ENCODE peak calls at places on chromosomes 4 and X, in five cellular contexts. Z is D341Med; O is activated B cell treated with CpG ODN at 0.5 μM for 24 hours; C is coronary artery; I is activated T-helper 2 cell treated with anti-CD3 and anti-CD28 coated beads, Interferon-gamma antibody, Interleukin-2, Interleukin-4, amounts not matched to agents 10 μg/mL and 5 μg/mL and 100 μg/mL, durations not matched to agents 14 hours and 24 hours and 36 hours. Q is an unnamed sample.

GRCh38 chr4:102809691-102810090 is 17.7 kb downstream of the UBE2D3 start:
- DNase-seq in Z (no peak), O (no peak), C (no peak), I (no peak), Q (no peak)

GRCh38 chrX:47146121-47146935 is 1.3 kb downstream of the RBM10 start:
- DNase-seq in Z (peak), O (no peak), C (no peak), I (no peak), Q (peak)

GRCh38 chr4:40710484-40711269 is 39.1 kb upstream of the NSUN7 start:
- DNase-seq in Z (no peak), O (no peak), C (no peak), I (no peak), Q (no peak)

GRCh38 chrX:108250654-108251579 is 159.3 kb downstream of the ATG4A start:
- DNase-seq in Z (no peak), O (no peak), C (no peak), I (no peak), Q (no peak)

GRCh38 chr4:86032476-86033022 is 327.3 kb downstream of the MAPK10 start:
- DNase-seq in Z (no peak), O (no peak), C (peak), I (no peak), Q (no peak)

GRCh38 chrX:72269671-72270251 is 7.3 kb downstream of the RPS4X start:
- DNase-seq in Z (no peak), O (no peak), C (no peak), I (peak), Q (no peak)

GRCh38 chr4:77819409-77819835 is 254 bp upstream of the CNOT6L start:
- DNase-seq in Z (peak), O (no peak), C (peak), I (no peak), Q (no peak)

GRCh38 chr4:16267639-16268038 is 41.4 kb upstream of the TAPT1 start:
- DNase-seq in Z (no peak), O (no peak), C (no peak), I (no peak), Q (no peak)

GRCh38 chr4:103673983-103674382 is 45.8 kb downstream of the TACR3 start:
- DNase-seq in Z (no peak), O (no peak), C (no peak), I (no peak), Q (no peak)

GRCh38 chr4:126265880-126266279 is 951.1 kb downstream of the FAT4 start:
- DNase-seq in Z (no peak), O (no peak), C (no peak), I (no peak), Q (no peak)

GRCh38 chr4:12697970-12698369 is 786.2 kb downstream of the RAB28 start:
- DNase-seq in Z (no peak), O (no peak), C (no peak), I (no peak), Q (no peak)

GRCh38 chrX:69024931-69025330 is 140.3 kb downstream of the PJA1 start:
- DNase-seq in Z (no peak), O (no peak), C (peak), I (no peak), Q (no peak)

GRCh38 chr4:7737752-7738457 is 201.8 kb downstream of the AFAP1 start:
- DNase-seq in Z (no peak), O (no peak), C (no peak), I (no peak), Q (no peak)

GRCh38 chr4:144732584-144733130 is 86.7 kb downstream of the HHIP start:
- DNase-seq in Z (no peak), O (no peak), C (no peak), I (no peak), Q (no peak)

GRCh38 chr4:183241322-183241640 is 78.8 kb downstream of the CLDN22 start:
- DNase-seq in Z (no peak), O (no peak), C (no peak), I (no peak), Q (no peak)